ENCODE peak calls at places on chromosome 20, in nine cellular contexts. V, R, T, M, Y, N, E, Q and D are unnamed samples.
A peak's percentile ranks its signal among the peaks of the same experiment; 100 is the strongest.

GRCh38 chr20:63093966-63094766 is 87.4 kb upstream of the BHLHE23 start:
- DNase-seq in E (no peak), M (no peak), Q (no peak), R (no peak), T (no peak), N (no peak), Y (no peak), V (no peak), D (no peak)

GRCh38 chr20:37990571-37991151 is 42.6 kb downstream of the TTI1 start:
- DNase-seq in Q (peak; percentile 88), Y (peak; percentile 94), M (peak; percentile 37), R (peak; percentile 59), E (peak; percentile 39), N (peak; percentile 83), T (no peak), V (no peak), D (peak; percentile 61)

GRCh38 chr20:47295921-47296426 is 60.5 kb downstream of the ZMYND8 start:
- DNase-seq in E (no peak), Y (no peak), M (no peak), Q (no peak), N (no peak), V (no peak), R (no peak), T (no peak), D (no peak)

GRCh38 chr20:57983082-57983481 is 245.4 kb downstream of the ANKRD60 start:
- DNase-seq in R (no peak), T (no peak), M (no peak), Y (no peak), V (no peak), E (no peak), N (no peak), Q (no peak), D (no peak)

GRCh38 chr20:53434662-53435061 is 159.0 kb downstream of the ZNF217 start:
- DNase-seq in M (no peak), Y (peak; percentile 18), N (no peak), Q (no peak), R (no peak), E (no peak), T (no peak), V (no peak), D (no peak)

GRCh38 chr20:51385941-51386530 is 156.5 kb downstream of the NFATC2 start:
- DNase-seq in V (no peak), E (no peak), T (peak; percentile 28), M (peak; percentile 74), N (peak; percentile 52), Q (peak; percentile 60), R (no peak), Y (peak; percentile 61), D (peak; percentile 13)

GRCh38 chr20:46031701-46032254 is 2.8 kb downstream of the SLC12A5 start:
- DNase-seq in Q (no peak), N (no peak), T (peak; percentile 56), Y (peak; percentile 17), M (no peak), E (no peak), R (no peak), V (no peak), D (no peak)

GRCh38 chr20:17967595-17968365 is 814 bp downstream of the SNX5 start:
- DNase-seq in N (peak; percentile 57), Y (peak; percentile 73), M (peak; percentile 78), T (peak; percentile 6), R (no peak), E (peak; percentile 40), V (no peak), Q (peak; percentile 72), D (no peak)

GRCh38 chr20:23036371-23036770 is 1.3 kb downstream of the SSTR4 start:
- DNase-seq in E (no peak), R (no peak), Y (no peak), N (no peak), Q (no peak), V (no peak), T (no peak), M (no peak), D (no peak)

GRCh38 chr20:16554766-16555543 is 18.3 kb downstream of the KIF16B start:
- DNase-seq in Q (no peak), T (no peak), Y (no peak), E (no peak), M (no peak), N (no peak), V (no peak), R (no peak), D (no peak)

DNA sequence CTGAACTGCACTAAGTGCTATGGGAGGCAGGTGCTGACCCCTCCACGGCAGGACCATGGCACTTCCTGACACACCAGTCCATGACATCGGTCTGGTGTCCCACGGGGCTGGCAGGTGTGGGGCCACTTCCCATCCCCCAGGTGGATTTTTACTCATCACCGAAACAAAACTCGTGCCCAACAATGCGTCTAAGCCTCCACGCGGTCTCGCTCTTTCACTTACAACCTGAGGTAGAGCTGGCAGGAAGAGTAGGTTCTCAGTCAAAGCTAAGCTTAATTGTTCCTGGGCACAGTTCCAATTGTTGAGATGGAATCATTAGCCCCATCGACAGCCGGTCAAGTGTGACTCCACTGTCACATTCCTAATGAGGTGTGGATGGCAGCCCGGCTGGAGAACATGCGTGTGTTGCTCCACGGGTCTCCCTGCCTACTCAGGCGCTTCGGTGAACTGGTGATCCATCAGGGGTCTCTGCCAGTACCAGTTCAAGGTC is 125.7 kb downstream of the SLC23A2 start:
- DNase-seq in M (peak; percentile 14), E (no peak), Y (no peak), V (no peak), R (no peak), Q (no peak), T (no peak), N (no peak), D (no peak)
- H3K4me3 ChIP-seq in M (no peak overlapping the region), E (no peak overlapping the region), Y (no peak overlapping the region), V (no peak overlapping the region), R (no peak overlapping the region), Q (no peak overlapping the region), T (no peak overlapping the region), N (no peak overlapping the region), D (no peak overlapping the region)

GRCh38 chr20:56428881-56429280 is 16.8 kb downstream of the CASS4 start:
- DNase-seq in M (no peak), N (no peak), T (no peak), R (no peak), E (no peak), Y (no peak), Q (no peak), V (no peak), D (no peak)
- H3K4me3 ChIP-seq in M (no peak overlapping the region), N (no peak overlapping the region), T (no peak overlapping the region), R (peak overlapping the region; percentile 1), E (no peak overlapping the region), Y (no peak overlapping the region), Q (no peak overlapping the region), V (no peak overlapping the region), D (peak overlapping the region; percentile 63)

GRCh38 chr20:56926501-56926900 is 297.4 kb downstream of the TFAP2C start:
- DNase-seq in T (no peak), V (no peak), M (no peak), E (no peak), Y (no peak), R (no peak), N (no peak), Q (no peak), D (no peak)
- H3K4me3 ChIP-seq in T (no peak overlapping the region), V (no peak overlapping the region), M (no peak overlapping the region), E (no peak overlapping the region), Y (no peak overlapping the region), R (no peak overlapping the region), N (no peak overlapping the region), Q (no peak overlapping the region), D (no peak overlapping the region)

GRCh38 chr20:31516166-31516565 is 1.9 kb downstream of the HM13 start:
- DNase-seq in V (no peak), M (no peak), Y (peak; percentile 22), R (no peak), Q (no peak), N (no peak), T (no peak), E (no peak), D (no peak)
- H3K4me3 ChIP-seq in V (peak overlapping the region; percentile 70), M (peak overlapping the region; percentile 89), Y (peak overlapping the region; percentile 96), R (peak overlapping the region; percentile 99), Q (no peak overlapping the region), N (peak overlapping the region; percentile 91), T (no peak overlapping the region), E (peak overlapping the region; percentile 89), D (peak overlapping the region; percentile 98)

DNA sequence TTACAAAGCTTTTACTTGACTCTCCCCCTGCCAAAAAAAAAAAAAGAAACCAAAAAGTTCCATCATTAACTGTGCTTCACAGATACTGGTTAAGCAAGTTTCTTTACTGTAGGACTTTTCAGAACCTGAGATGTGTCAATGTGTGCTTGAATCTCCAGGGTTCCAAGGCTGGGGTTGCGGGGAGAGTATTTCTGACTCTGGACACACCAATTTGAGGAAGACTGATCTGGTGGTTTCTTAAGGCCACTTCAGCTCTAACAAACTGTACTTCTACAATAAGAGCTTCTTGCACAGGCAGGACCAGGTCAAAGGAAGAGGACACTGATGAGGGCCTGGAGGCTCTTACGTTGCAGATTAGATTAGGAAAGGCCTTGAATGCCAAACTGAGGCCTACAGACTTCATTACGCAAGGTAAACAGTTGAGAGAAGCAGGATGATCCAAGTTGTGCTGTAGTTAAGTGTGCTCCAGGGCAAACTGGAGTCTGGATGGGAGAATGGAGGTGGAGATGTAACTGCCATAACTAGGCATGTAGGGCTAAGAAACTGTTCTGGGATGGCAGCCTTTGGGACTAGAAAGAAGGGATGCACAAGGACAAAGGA is 24.4 kb downstream of the COMMD7 start:
- DNase-seq in Q (no peak), M (no peak), Y (no peak), E (no peak), N (no peak), T (no peak), R (no peak), V (no peak), D (no peak)
- H3K4me3 ChIP-seq in Q (no peak overlapping the region), M (no peak overlapping the region), Y (no peak overlapping the region), E (no peak overlapping the region), N (no peak overlapping the region), T (no peak overlapping the region), R (no peak overlapping the region), V (no peak overlapping the region), D (no peak overlapping the region)

GRCh38 chr20:25539742-25540201 is 45.6 kb downstream of the NINL start:
- DNase-seq in V (no peak), N (peak; percentile 40), Q (no peak), T (no peak), M (no peak), Y (peak; percentile 59), E (no peak), R (no peak), D (no peak)
- H3K4me3 ChIP-seq in V (no peak overlapping the region), N (peak overlapping the region; percentile 42), Q (no peak overlapping the region), T (no peak overlapping the region), M (no peak overlapping the region), Y (peak overlapping the region; percentile 68), E (peak overlapping the region; percentile 58), R (peak overlapping the region; percentile 10), D (no peak overlapping the region)